ENCODE peak calls at places on chromosomes 11 and 22, in seven cellular contexts. One of them, this sample, is unnamed.

GRCh38 chr11:9176550-9176949 is 85.2 kb upstream of the SCUBE2 start:
- DNase-seq in GM23338: no peak
- DNase-seq in gastrocnemius medialis: no peak
- DNase-seq in endodermal cell: no peak
- DNase-seq in ovary: no peak
- DNase-seq in spleen: no peak
- DNase-seq in A673: no peak
- DNase-seq in this sample: no peak

GRCh38 chr22:48899523-48900326 is 927.9 kb downstream of the BRD1 start:
- DNase-seq in GM23338: no peak
- DNase-seq in gastrocnemius medialis: no peak
- DNase-seq in endodermal cell: no peak
- DNase-seq in ovary: no peak
- DNase-seq in spleen: peak; percentile 64
- DNase-seq in A673: no peak
- DNase-seq in this sample: peak; percentile 18

GRCh38 chr11:61516675-61517516 is 8.3 kb downstream of the LRRC10B start:
- DNase-seq in GM23338: peak; percentile 80
- DNase-seq in gastrocnemius medialis: no peak
- DNase-seq in endodermal cell: peak; percentile 88
- DNase-seq in ovary: peak; percentile 70
- DNase-seq in spleen: peak; percentile 83
- DNase-seq in A673: peak; percentile 84
- DNase-seq in this sample: peak; percentile 50

GRCh38 chr11:31560842-31561476 is 51.4 kb downstream of the ELP4 start:
- DNase-seq in GM23338: no peak
- DNase-seq in gastrocnemius medialis: no peak
- DNase-seq in endodermal cell: no peak
- DNase-seq in ovary: no peak
- DNase-seq in spleen: no peak
- DNase-seq in A673: no peak
- DNase-seq in this sample: no peak

GRCh38 chr11:44631831-44632230 is 66.4 kb downstream of the CD82 start:
- DNase-seq in GM23338: no peak
- DNase-seq in gastrocnemius medialis: peak; percentile 51
- DNase-seq in endodermal cell: no peak
- DNase-seq in ovary: no peak
- DNase-seq in spleen: peak; percentile 37
- DNase-seq in A673: no peak
- DNase-seq in this sample: no peak

GRCh38 chr11:64124147-64124546 is 41.8 kb downstream of the MACROD1 start:
- DNase-seq in GM23338: no peak
- DNase-seq in gastrocnemius medialis: no peak
- DNase-seq in endodermal cell: no peak
- DNase-seq in ovary: no peak
- DNase-seq in spleen: no peak
- DNase-seq in A673: peak; percentile 37
- DNase-seq in this sample: peak; percentile 43

GRCh38 chr11:69075421-69076128 is 26.8 kb downstream of the TPCN2 start:
- DNase-seq in GM23338: no peak
- DNase-seq in gastrocnemius medialis: peak; percentile 68
- DNase-seq in endodermal cell: no peak
- DNase-seq in ovary: peak; percentile 95
- DNase-seq in spleen: no peak
- DNase-seq in A673: no peak
- DNase-seq in this sample: peak; percentile 75

GRCh38 chr22:27801197-27801615 is 350 bp downstream of the MN1 start:
- DNase-seq in GM23338: peak; percentile 70
- DNase-seq in gastrocnemius medialis: no peak
- DNase-seq in endodermal cell: peak; percentile 84
- DNase-seq in ovary: no peak
- DNase-seq in spleen: no peak
- DNase-seq in A673: peak; percentile 64
- DNase-seq in this sample: no peak

GRCh38 chr11:82858556-82859091 is 41.6 kb downstream of the PRCP start:
- DNase-seq in GM23338: no peak
- DNase-seq in gastrocnemius medialis: no peak
- DNase-seq in endodermal cell: no peak
- DNase-seq in ovary: no peak
- DNase-seq in spleen: no peak
- DNase-seq in A673: peak; percentile 75
- DNase-seq in this sample: no peak

GRCh38 chr11:65719887-65720236 is 736 bp downstream of the RNASEH2C start:
- DNase-seq in GM23338: no peak
- DNase-seq in gastrocnemius medialis: no peak
- DNase-seq in endodermal cell: no peak
- DNase-seq in ovary: peak; percentile 56
- DNase-seq in spleen: no peak
- DNase-seq in A673: peak; percentile 40
- DNase-seq in this sample: peak; percentile 46

GRCh38 chr11:123588117-123588815 is 66.2 kb downstream of the SCN3B start:
- DNase-seq in GM23338: no peak
- DNase-seq in gastrocnemius medialis: no peak
- DNase-seq in endodermal cell: no peak
- DNase-seq in ovary: no peak
- DNase-seq in spleen: no peak
- DNase-seq in A673: no peak
- DNase-seq in this sample: no peak

GRCh38 chr11:121071456-121072236 is 29.4 kb upstream of the TECTA start:
- DNase-seq in GM23338: peak; percentile 56
- DNase-seq in gastrocnemius medialis: no peak
- DNase-seq in endodermal cell: peak; percentile 43
- DNase-seq in ovary: no peak
- DNase-seq in spleen: no peak
- DNase-seq in A673: no peak
- DNase-seq in this sample: no peak

GRCh38 chr11:77411238-77411637 is 62.7 kb downstream of the PAK1 start:
- DNase-seq in GM23338: peak; percentile 37
- DNase-seq in gastrocnemius medialis: peak; percentile 22
- DNase-seq in endodermal cell: peak; percentile 74
- DNase-seq in ovary: peak; percentile 28
- DNase-seq in spleen: peak; percentile 88
- DNase-seq in A673: peak; percentile 37
- DNase-seq in this sample: peak; percentile 46

GRCh38 chr22:23278883-23279675 is 98.8 kb downstream of the BCR start:
- DNase-seq in GM23338: no peak
- DNase-seq in gastrocnemius medialis: no peak
- DNase-seq in endodermal cell: no peak
- DNase-seq in ovary: no peak
- DNase-seq in spleen: no peak
- DNase-seq in A673: no peak
- DNase-seq in this sample: no peak

GRCh38 chr11:46388619-46389449 is 2.7 kb downstream of the CHRM4 start:
- DNase-seq in GM23338: peak; percentile 28
- DNase-seq in gastrocnemius medialis: no peak
- DNase-seq in endodermal cell: peak; percentile 88
- DNase-seq in ovary: no peak
- DNase-seq in spleen: no peak
- DNase-seq in A673: no peak
- DNase-seq in this sample: no peak
- H3K4me3 ChIP-seq in GM23338: peak overlapping the region; percentile 76
- H3K4me3 ChIP-seq in gastrocnemius medialis: no peak overlapping the region
- H3K4me3 ChIP-seq in endodermal cell: peak overlapping the region; percentile 73
- H3K4me3 ChIP-seq in ovary: no peak overlapping the region
- H3K4me3 ChIP-seq in spleen: peak overlapping the region; percentile 67
- H3K4me3 ChIP-seq in A673: peak overlapping the region; percentile 51
- H3K4me3 ChIP-seq in this sample: peak overlapping the region; percentile 52

GRCh38 chr22:22165936-22166710 is 78.5 kb upstream of the VPREB1 start:
- DNase-seq in GM23338: no peak
- DNase-seq in gastrocnemius medialis: no peak
- DNase-seq in endodermal cell: no peak
- DNase-seq in ovary: no peak
- DNase-seq in spleen: no peak
- DNase-seq in A673: no peak
- DNase-seq in this sample: no peak
- H3K27me3 ChIP-seq in GM23338: peaks cover 96% of the 10 kb centered on the region
- H3K27me3 ChIP-seq in gastrocnemius medialis: no peaks in the 10 kb centered on the region
- H3K27me3 ChIP-seq in endodermal cell: peaks cover 95% of the 10 kb centered on the region
- H3K27me3 ChIP-seq in ovary: no peaks in the 10 kb centered on the region
- H3K27me3 ChIP-seq in spleen: no peaks in the 10 kb centered on the region
- H3K27me3 ChIP-seq in A673: no peaks in the 10 kb centered on the region
- H3K27me3 ChIP-seq in this sample: peaks cover 21% of the 10 kb centered on the region

GRCh38 chr11:107857550-107858216 is 904 bp downstream of the SLC35F2 start:
- DNase-seq in GM23338: no peak
- DNase-seq in gastrocnemius medialis: no peak
- DNase-seq in endodermal cell: no peak
- DNase-seq in ovary: no peak
- DNase-seq in spleen: no peak
- DNase-seq in A673: peak; percentile 48
- DNase-seq in this sample: peak; percentile 11

GRCh38 chr11:107859459-107860239 is 1.1 kb upstream of the SLC35F2 start:
- DNase-seq in GM23338: peak; percentile 53
- DNase-seq in gastrocnemius medialis: peak; percentile 30
- DNase-seq in endodermal cell: peak; percentile 75
- DNase-seq in ovary: peak; percentile 46
- DNase-seq in spleen: peak; percentile 87
- DNase-seq in A673: peak; percentile 67
- DNase-seq in this sample: peak; percentile 39

GRCh38 chr11:107856180-107856980 is 2.2 kb downstream of the SLC35F2 start:
- DNase-seq in GM23338: peak; percentile 50
- DNase-seq in gastrocnemius medialis: no peak
- DNase-seq in endodermal cell: peak; percentile 58
- DNase-seq in ovary: no peak
- DNase-seq in spleen: no peak
- DNase-seq in A673: peak; percentile 87
- DNase-seq in this sample: no peak

GRCh38 chr11:107856981-107857517 is 1.5 kb downstream of the SLC35F2 start:
- DNase-seq in GM23338: no peak
- DNase-seq in gastrocnemius medialis: peak; percentile 21
- DNase-seq in endodermal cell: peak; percentile 62
- DNase-seq in ovary: no peak
- DNase-seq in spleen: no peak
- DNase-seq in A673: no peak
- DNase-seq in this sample: no peak

DNA sequence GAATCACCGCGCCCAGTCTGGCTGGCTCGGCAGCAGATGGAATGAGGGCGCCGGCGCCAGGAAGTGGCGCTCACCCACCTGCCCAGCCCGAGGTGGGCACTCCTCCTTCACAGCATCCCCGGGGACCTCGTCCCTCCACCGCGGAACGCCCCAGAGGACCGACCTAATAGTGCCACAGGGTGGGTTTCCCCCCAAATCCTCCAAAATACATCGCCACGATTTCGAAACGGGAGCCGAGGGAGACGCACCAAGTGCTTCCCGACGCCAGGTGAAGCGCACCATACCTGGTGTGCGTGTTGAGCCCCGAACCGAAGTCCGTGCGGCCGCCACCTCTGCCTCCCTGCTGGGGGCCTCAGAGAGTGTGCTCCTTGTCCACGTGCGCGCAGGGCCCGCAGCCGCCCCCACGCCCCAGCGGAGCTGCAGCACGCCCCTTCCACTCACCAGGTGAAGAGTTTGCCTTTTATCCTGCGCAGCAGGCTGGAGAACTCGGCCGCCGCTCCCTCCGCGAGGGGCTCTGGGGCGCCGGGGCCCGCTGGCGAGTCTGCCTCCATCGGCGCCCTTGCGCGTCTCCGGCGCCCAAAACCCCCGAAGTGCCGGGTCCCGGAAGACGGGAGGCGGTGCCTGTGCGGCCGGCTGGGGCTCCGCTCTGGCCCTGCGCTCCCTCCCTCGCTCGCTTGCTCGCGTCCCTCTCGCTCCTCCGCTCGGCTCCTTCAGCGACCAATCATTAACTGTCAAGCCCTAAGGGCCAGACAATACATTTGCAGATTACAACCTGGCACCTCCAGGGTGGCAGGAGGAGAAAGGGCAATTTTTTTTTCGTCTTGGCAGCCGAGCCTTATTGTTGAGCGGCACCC is at the start of gene SLC35F2:
- DNase-seq in GM23338: peak; percentile 93
- DNase-seq in gastrocnemius medialis: no peak
- DNase-seq in endodermal cell: peak; percentile 92
- DNase-seq in ovary: peak; percentile 62
- DNase-seq in spleen: peak; percentile 95
- DNase-seq in A673: peak; percentile 92
- DNase-seq in this sample: peak; percentile 55
- TF ChIP-seq CTCF in GM23338: no peak
- TF ChIP-seq CTCF in gastrocnemius medialis: no peak
- TF ChIP-seq CTCF in endodermal cell: no peak
- TF ChIP-seq CTCF in ovary: no peak
- TF ChIP-seq CTCF in spleen: peak; percentile 20
- TF ChIP-seq CTCF in A673: no peak
- TF ChIP-seq CTCF in this sample: no peak

GRCh38 chr11:15901790-15902189 is 454.6 kb downstream of the SOX6 start:
- DNase-seq in GM23338: no peak
- DNase-seq in gastrocnemius medialis: no peak
- DNase-seq in endodermal cell: no peak
- DNase-seq in ovary: no peak
- DNase-seq in spleen: no peak
- DNase-seq in A673: no peak
- DNase-seq in this sample: no peak
- H3K4me3 ChIP-seq in GM23338: no peak overlapping the region
- H3K4me3 ChIP-seq in gastrocnemius medialis: no peak overlapping the region
- H3K4me3 ChIP-seq in endodermal cell: no peak overlapping the region
- H3K4me3 ChIP-seq in ovary: no peak overlapping the region
- H3K4me3 ChIP-seq in spleen: no peak overlapping the region
- H3K4me3 ChIP-seq in A673: no peak overlapping the region
- H3K4me3 ChIP-seq in this sample: no peak overlapping the region

DNA sequence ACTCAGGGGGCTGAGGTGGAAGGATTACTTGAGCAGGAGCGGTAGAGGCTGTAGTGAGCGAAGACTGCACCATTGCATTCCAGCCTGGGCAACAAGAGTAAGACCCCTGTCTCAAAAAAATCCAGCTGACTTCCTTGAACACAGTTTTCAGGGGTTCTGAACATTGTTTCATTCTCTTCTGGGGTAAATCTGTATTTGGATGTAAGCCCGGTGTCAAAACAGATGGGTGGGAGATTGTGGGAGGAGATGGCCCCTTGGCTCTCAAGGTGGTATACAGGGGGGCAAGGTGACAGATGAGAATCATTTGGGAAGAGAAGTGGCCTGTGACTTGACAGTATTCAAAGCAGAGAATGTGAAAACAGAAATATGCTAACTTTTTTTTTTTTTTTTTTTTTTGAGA is 4.8 kb downstream of the ESAM start:
- DNase-seq in GM23338: no peak
- DNase-seq in gastrocnemius medialis: no peak
- DNase-seq in endodermal cell: no peak
- DNase-seq in ovary: no peak
- DNase-seq in spleen: no peak
- DNase-seq in A673: no peak
- DNase-seq in this sample: no peak
- H3K27me3 ChIP-seq in GM23338: peaks cover 100% of the 10 kb centered on the region
- H3K27me3 ChIP-seq in gastrocnemius medialis: peaks cover 58% of the 10 kb centered on the region
- H3K27me3 ChIP-seq in endodermal cell: peaks cover 85% of the 10 kb centered on the region
- H3K27me3 ChIP-seq in ovary: peaks cover 7% of the 10 kb centered on the region
- H3K27me3 ChIP-seq in spleen: peaks cover 47% of the 10 kb centered on the region
- H3K27me3 ChIP-seq in A673: no peaks in the 10 kb centered on the region
- H3K27me3 ChIP-seq in this sample: peaks cover 66% of the 10 kb centered on the region

GRCh38 chr11:33716236-33716635 is 15.6 kb upstream of the C11orf91 start:
- DNase-seq in GM23338: peak; percentile 44
- DNase-seq in gastrocnemius medialis: no peak
- DNase-seq in endodermal cell: no peak
- DNase-seq in ovary: no peak
- DNase-seq in spleen: no peak
- DNase-seq in A673: peak; percentile 70
- DNase-seq in this sample: no peak
- TF ChIP-seq CTCF in GM23338: peak; percentile 56
- TF ChIP-seq CTCF in gastrocnemius medialis: peak; percentile 37
- TF ChIP-seq CTCF in endodermal cell: peak; percentile 59
- TF ChIP-seq CTCF in ovary: no peak
- TF ChIP-seq CTCF in spleen: no peak
- TF ChIP-seq CTCF in A673: peak; percentile 71
- TF ChIP-seq CTCF in this sample: peak; percentile 48